ENCODE peak calls at places on chromosome 10, in nine cellular contexts. B, L, E, G, J, V, X, W and Q are unnamed samples.
A peak's percentile ranks its signal among the peaks of the same experiment; 100 is the strongest.

GRCh38 chr10:47351899-47352815 is 4.0 kb downstream of the RBP3 start:
- DNase-seq in B (no peak), L (no peak), E (no peak), G (no peak), J (no peak), V (no peak), X (no peak), W (no peak), Q (no peak)

GRCh38 chr10:112689327-112689726 is 242.3 kb downstream of the VTI1A start:
- DNase-seq in B (peak; percentile 23), L (peak; percentile 64), E (peak; percentile 17), G (no peak), J (peak; percentile 37), V (no peak), X (no peak), W (no peak), Q (peak; percentile 44)

GRCh38 chr10:64014281-64014680 is 493.1 kb downstream of the REEP3 start:
- DNase-seq in B (no peak), L (no peak), E (no peak), G (no peak), J (no peak), V (no peak), X (no peak), W (no peak), Q (no peak)

GRCh38 chr10:34906021-34906965 is 91.2 kb upstream of the PARD3 start:
- DNase-seq in B (no peak), L (peak; percentile 74), E (peak; percentile 45), G (no peak), J (peak; percentile 18), V (no peak), X (no peak), W (no peak), Q (peak; percentile 35)

GRCh38 chr10:67976292-67977245 is 92.1 kb downstream of the SIRT1 start:
- DNase-seq in B (no peak), L (peak; percentile 31), E (no peak), G (no peak), J (no peak), V (no peak), X (no peak), W (no peak), Q (no peak)

GRCh38 chr10:70622981-70623844 is 20.7 kb upstream of the PRF1 start:
- DNase-seq in B (no peak), L (no peak), E (no peak), G (no peak), J (peak; percentile 65), V (no peak), X (no peak), W (no peak), Q (no peak)

GRCh38 chr10:72831696-72832355 is 61.7 kb upstream of the OIT3 start:
- DNase-seq in B (no peak), L (no peak), E (no peak), G (no peak), J (peak; percentile 68), V (no peak), X (no peak), W (no peak), Q (no peak)

GRCh38 chr10:126203746-126204145 is 184.5 kb downstream of the ADAM12 start:
- DNase-seq in B (no peak), L (no peak), E (no peak), G (no peak), J (no peak), V (no peak), X (no peak), W (no peak), Q (no peak)

GRCh38 chr10:17214991-17215781 is 12.9 kb upstream of the VIM start:
- DNase-seq in B (no peak), L (no peak), E (no peak), G (no peak), J (peak; percentile 98), V (no peak), X (peak; percentile 97), W (no peak), Q (no peak)

GRCh38 chr10:49242604-49243003 is 54.4 kb upstream of the TMEM273 start:
- DNase-seq in B (no peak), L (no peak), E (no peak), G (no peak), J (no peak), V (no peak), X (no peak), W (no peak), Q (no peak)

GRCh38 chr10:95600158-95600557 is 39.0 kb upstream of the SORBS1 start:
- DNase-seq in B (no peak), L (no peak), E (no peak), G (no peak), J (no peak), V (no peak), X (no peak), W (no peak), Q (no peak)

GRCh38 chr10:11249134-11249533 is 231.5 kb downstream of the CELF2 start:
- DNase-seq in B (no peak), L (no peak), E (no peak), G (no peak), J (no peak), V (no peak), X (no peak), W (no peak), Q (no peak)

GRCh38 chr10:30782543-30783461 is 153.2 kb upstream of the LYZL2 start:
- DNase-seq in B (no peak), L (no peak), E (no peak), G (no peak), J (peak; percentile 54), V (no peak), X (no peak), W (no peak), Q (peak; percentile 12)

GRCh38 chr10:124150807-124151417 is 57.5 kb upstream of the CHST15 start:
- DNase-seq in B (no peak), L (no peak), E (no peak), G (no peak), J (no peak), V (no peak), X (no peak), W (no peak), Q (no peak)

GRCh38 chr10:6019010-6019782 is 41.9 kb upstream of the IL15RA start:
- DNase-seq in B (no peak), L (no peak), E (no peak), G (no peak), J (no peak), V (no peak), X (no peak), W (no peak), Q (no peak)

GRCh38 chr10:43049081-43049551 is 27.8 kb upstream of the RET start:
- DNase-seq in B (peak; percentile 0), L (no peak), E (no peak), G (no peak), J (no peak), V (no peak), X (no peak), W (no peak), Q (no peak)

GRCh38 chr10:72784551-72785421 is 92.8 kb downstream of the MCU start:
- DNase-seq in B (peak; percentile 21), L (peak; percentile 77), E (peak; percentile 63), G (no peak), J (peak; percentile 75), V (no peak), X (peak; percentile 62), W (no peak), Q (peak; percentile 50)